ENCODE peak calls at places on chromosomes 11 and 22, in six cellular contexts. L is cardiac muscle cell; F is body of pancreas; T is mesendoderm; Q is lung; I is CD4-positive, CD25-positive, alpha-beta regulatory T cell. K is an unnamed sample.

GRCh38 chr11:120205596-120206161 is 5.2 kb upstream of the OAF start:
- DNase-seq in L (peak; percentile 61), F (no peak), T (no peak), Q (no peak), I (no peak), K (no peak)

GRCh38 chr22:25403284-25403606 is 161.2 kb upstream of the GRK3 start:
- DNase-seq in L (no peak), F (no peak), T (no peak), Q (no peak), I (no peak), K (no peak)

GRCh38 chr11:74493816-74494630 is 499 bp upstream of the LIPT2 start:
- DNase-seq in L (no peak), F (no peak), T (no peak), Q (no peak), I (no peak), K (peak; percentile 34)

GRCh38 chr11:119678351-119678750 is 50.6 kb downstream of the NECTIN1 start:
- DNase-seq in L (no peak), F (no peak), T (no peak), Q (no peak), I (no peak), K (no peak)

GRCh38 chr11:65165847-65166317 is 4.2 kb upstream of the SPDYC start:
- DNase-seq in L (peak; percentile 23), F (peak; percentile 33), T (no peak), Q (no peak), I (no peak), K (peak; percentile 45)

GRCh38 chr22:47401976-47402770 is 639.7 kb downstream of the TBC1D22A start:
- DNase-seq in L (peak; percentile 31), F (no peak), T (no peak), Q (no peak), I (no peak), K (no peak)

GRCh38 chr11:44744160-44744559 is 17.4 kb downstream of the TSPAN18 start:
- DNase-seq in L (no peak), F (no peak), T (no peak), Q (no peak), I (no peak), K (no peak)

GRCh38 chr11:31812392-31813241 is 1.5 kb upstream of the PAX6 start:
- DNase-seq in L (no peak), F (no peak), T (peak; percentile 59), Q (no peak), I (no peak), K (peak; percentile 51)

GRCh38 chr11:128580612-128581011 is 6.7 kb downstream of the ETS1 start:
- DNase-seq in L (no peak), F (no peak), T (no peak), Q (no peak), I (no peak), K (no peak)

GRCh38 chr11:13923716-13924650 is 38.5 kb upstream of the SPON1 start:
- DNase-seq in L (no peak), F (no peak), T (no peak), Q (no peak), I (no peak), K (no peak)

GRCh38 chr11:70314730-70315129 is 44.2 kb downstream of the PPFIA1 start:
- DNase-seq in L (no peak), F (no peak), T (no peak), Q (no peak), I (no peak), K (no peak)

GRCh38 chr11:113247231-113247630 is 67.2 kb upstream of the TTC12 start:
- DNase-seq in L (no peak), F (no peak), T (peak; percentile 13), Q (no peak), I (no peak), K (peak; percentile 31)

GRCh38 chr22:31504282-31504681 is 7.9 kb downstream of the SFI1 start:
- DNase-seq in L (peak; percentile 31), F (no peak), T (peak; percentile 34), Q (no peak), I (no peak), K (no peak)

GRCh38 chr11:130168105-130168504 is 8.5 kb downstream of the ST14 start:
- DNase-seq in L (no peak), F (no peak), T (no peak), Q (no peak), I (no peak), K (no peak)

GRCh38 chr11:72179049-72179803 is 12.7 kb upstream of the FOLR1 start:
- DNase-seq in L (no peak), F (no peak), T (no peak), Q (no peak), I (no peak), K (no peak)

GRCh38 chr11:37105456-37105855 is 507.4 kb upstream of the RAG2 start:
- DNase-seq in L (peak; percentile 14), F (no peak), T (no peak), Q (no peak), I (no peak), K (no peak)

GRCh38 chr11:64876835-64877341 is 1.5 kb downstream of the EHD1 start:
- DNase-seq in L (no peak), F (peak; percentile 46), T (peak; percentile 37), Q (peak; percentile 73), I (no peak), K (no peak)

GRCh38 chr11:110295487-110296225 is 758 bp downstream of the RDX start:
- DNase-seq in L (peak; percentile 46), F (peak; percentile 54), T (peak; percentile 67), Q (peak; percentile 42), I (peak; percentile 22), K (peak; percentile 74)

GRCh38 chr11:15141381-15141780 is 26.7 kb downstream of the INSC start:
- DNase-seq in L (no peak), F (no peak), T (no peak), Q (no peak), I (no peak), K (no peak)

GRCh38 chr22:49497266-49497665 is 330.4 kb downstream of the BRD1 start:
- DNase-seq in L (no peak), F (no peak), T (no peak), Q (no peak), I (no peak), K (no peak)

GRCh38 chr22:28958611-28959010 is 75.2 kb downstream of the ZNRF3 start:
- DNase-seq in L (peak; percentile 5), F (no peak), T (no peak), Q (no peak), I (no peak), K (no peak)

GRCh38 chr11:8209208-8209807 is 40.5 kb upstream of the RIC3 start:
- DNase-seq in L (no peak), F (peak; percentile 55), T (peak; percentile 63), Q (no peak), I (no peak), K (peak; percentile 74)

GRCh38 chr22:29344137-29344536 is 28.6 kb upstream of the RASL10A start:
- DNase-seq in L (peak; percentile 90), F (peak; percentile 85), T (peak; percentile 37), Q (peak; percentile 72), I (no peak), K (no peak)

GRCh38 chr11:83272627-83273026 is 13.5 kb downstream of the CCDC90B start:
- DNase-seq in L (peak; percentile 34), F (no peak), T (no peak), Q (no peak), I (no peak), K (no peak)

GRCh38 chr11:83280256-83280655 is 5.9 kb downstream of the CCDC90B start:
- DNase-seq in L (peak; percentile 13), F (no peak), T (no peak), Q (no peak), I (no peak), K (no peak)

GRCh38 chr11:83282084-83282716 is 4.0 kb downstream of the CCDC90B start:
- DNase-seq in L (no peak), F (no peak), T (peak; percentile 18), Q (no peak), I (no peak), K (no peak)

GRCh38 chr11:83275888-83276641 is 10.1 kb downstream of the CCDC90B start:
- DNase-seq in L (no peak), F (no peak), T (no peak), Q (no peak), I (no peak), K (no peak)

GRCh38 chr11:83278351-83278750 is 7.8 kb downstream of the CCDC90B start:
- DNase-seq in L (peak; percentile 10), F (no peak), T (no peak), Q (no peak), I (no peak), K (no peak)
- H3K36me3 ChIP-seq in L (peaks cover 39% of the 10 kb centered on the region), F (peaks cover 10% of the 10 kb centered on the region), T (no peaks in the 10 kb centered on the region), Q (peaks cover 2% of the 10 kb centered on the region), I (peaks cover 58% of the 10 kb centered on the region), K (peaks cover 17% of the 10 kb centered on the region)

DNA sequence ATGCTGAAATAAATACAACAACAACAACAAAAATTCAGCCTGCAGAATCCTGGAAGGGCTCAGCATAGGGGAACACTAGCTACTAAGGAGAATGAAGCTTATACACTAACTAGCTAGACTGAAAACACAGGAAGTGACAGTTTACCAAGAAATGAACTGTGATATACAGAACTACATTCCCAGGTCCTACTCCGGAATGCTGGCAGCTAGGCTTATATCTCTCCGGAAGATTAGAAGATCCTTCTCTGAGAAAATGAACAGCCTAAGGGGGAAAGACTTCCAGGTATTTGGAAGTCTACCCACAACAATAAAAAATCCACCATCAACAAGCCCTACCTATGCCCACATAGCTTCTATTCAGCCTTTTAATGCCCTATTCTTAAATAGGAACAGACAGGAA is 31.0 kb downstream of the CCDC34 start:
- DNase-seq in L (peak; percentile 56), F (no peak), T (peak; percentile 83), Q (no peak), I (no peak), K (no peak)
- H3K36me3 ChIP-seq in L (no peaks in the 10 kb centered on the region), F (no peaks in the 10 kb centered on the region), T (no peaks in the 10 kb centered on the region), Q (no peaks in the 10 kb centered on the region), I (no peaks in the 10 kb centered on the region), K (no peaks in the 10 kb centered on the region)

GRCh38 chr22:20565761-20566160 is 58.4 kb downstream of the MED15 start:
- DNase-seq in L (no peak), F (no peak), T (no peak), Q (no peak), I (no peak), K (no peak)

GRCh38 chr22:20568502-20569058 is 61.2 kb downstream of the MED15 start:
- DNase-seq in L (no peak), F (no peak), T (no peak), Q (no peak), I (no peak), K (no peak)

GRCh38 chr22:20567993-20568417 is 60.6 kb downstream of the MED15 start:
- DNase-seq in L (peak; percentile 61), F (no peak), T (peak; percentile 51), Q (no peak), I (no peak), K (peak; percentile 40)

GRCh38 chr22:20566420-20567260 is 59.2 kb downstream of the MED15 start:
- DNase-seq in L (peak; percentile 75), F (no peak), T (no peak), Q (no peak), I (peak; percentile 58), K (no peak)

DNA sequence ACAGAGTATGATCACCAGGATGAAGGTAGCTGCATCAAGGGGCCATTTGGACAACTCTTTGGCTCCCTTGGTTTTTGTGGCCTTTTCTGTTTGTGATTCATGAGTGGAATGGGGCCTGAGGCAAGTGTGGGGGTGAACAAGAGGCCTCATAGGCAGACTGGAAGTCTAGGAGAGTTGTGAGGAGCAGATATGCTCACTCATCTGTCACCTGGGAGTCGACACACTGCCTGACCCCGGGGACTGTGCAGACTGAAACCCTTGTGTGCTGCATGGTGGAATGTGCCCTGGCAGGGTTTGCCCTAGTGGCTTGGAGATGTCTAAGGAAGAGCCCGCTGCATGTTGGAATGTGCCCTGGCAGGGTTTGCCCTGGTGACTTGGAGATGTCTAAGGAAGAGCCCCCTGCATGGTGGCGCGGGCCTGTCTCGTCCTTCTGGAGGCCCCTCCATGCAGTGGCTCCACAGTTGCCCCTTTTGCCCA is 60.0 kb downstream of the MED15 start:
- DNase-seq in L (no peak), F (no peak), T (no peak), Q (no peak), I (no peak), K (no peak)
- H3K36me3 ChIP-seq in L (peaks cover 66% of the 10 kb centered on the region), F (peaks cover 39% of the 10 kb centered on the region), T (peaks cover 19% of the 10 kb centered on the region), Q (peaks cover 52% of the 10 kb centered on the region), I (peaks cover 44% of the 10 kb centered on the region), K (peaks cover 20% of the 10 kb centered on the region)

GRCh38 chr11:116750070-116750718 is 22.6 kb downstream of the BUD13 start:
- DNase-seq in L (no peak), F (no peak), T (no peak), Q (no peak), I (no peak), K (no peak)
- H3K36me3 ChIP-seq in L (peaks cover 40% of the 10 kb centered on the region), F (peaks cover 17% of the 10 kb centered on the region), T (peaks cover 6% of the 10 kb centered on the region), Q (peaks cover 22% of the 10 kb centered on the region), I (peaks cover 68% of the 10 kb centered on the region), K (peaks cover 34% of the 10 kb centered on the region)